ENCODE peak calls at places on chromosomes 16 and 17, in nine cellular contexts. Z is cardiac muscle cell, W is omental fat pad, P is progenitor cell of endocrine pancreas, F is lower leg skin, C is body of pancreas, I is MM.1S, U is neural crest cell, G is BE2C. D is an unnamed sample.

GRCh38 chr17:32007463-32008298 is 498 bp downstream of the LRRC37B start:
- DNase-seq in F (no peak), P (peak; percentile 16), G (peak; percentile 30), C (peak; percentile 29), Z (peak; percentile 60), I (peak; percentile 35), W (no peak), U (peak; percentile 41), D (peak; percentile 45)

GRCh38 chr17:31510273-31511175 is 119.0 kb downstream of the RAB11FIP4 start:
- DNase-seq in I (no peak), W (no peak), C (no peak), G (no peak), P (no peak), F (no peak), Z (no peak), U (no peak), D (no peak)

GRCh38 chr16:77782694-77783093 is 5.7 kb upstream of the VAT1L start:
- DNase-seq in Z (no peak), I (no peak), F (no peak), U (no peak), C (no peak), W (no peak), P (no peak), G (no peak), D (no peak)

GRCh38 chr16:3171181-3171854 is 16.7 kb upstream of the OR1F1 start:
- DNase-seq in P (no peak), C (no peak), F (no peak), W (no peak), G (peak; percentile 46), U (no peak), I (peak; percentile 72), Z (no peak), D (peak; percentile 72)

GRCh38 chr16:12094537-12095265 is 118.2 kb downstream of the SNX29 start:
- DNase-seq in Z (no peak), U (no peak), F (no peak), G (no peak), W (no peak), C (no peak), P (no peak), I (no peak), D (no peak)

GRCh38 chr16:62041401-62041800 is 5.2 kb upstream of the CDH8 start:
- DNase-seq in Z (peak; percentile 73), C (no peak), I (no peak), F (no peak), U (peak; percentile 13), P (peak; percentile 12), W (no peak), G (no peak), D (peak; percentile 8)

GRCh38 chr16:54931041-54931756 is 534 bp downstream of the IRX5 start:
- DNase-seq in W (no peak), C (no peak), I (peak; percentile 43), F (no peak), Z (peak; percentile 64), P (peak; percentile 35), U (peak; percentile 43), G (peak; percentile 64), D (no peak)

GRCh38 chr16:9039208-9039607 is 52.2 kb upstream of the HAPSTR1 start:
- DNase-seq in Z (peak; percentile 34), G (no peak), W (no peak), U (no peak), I (no peak), C (no peak), P (no peak), F (no peak), D (peak; percentile 38)

GRCh38 chr17:43043306-43043705 is 18.3 kb downstream of the RND2 start:
- DNase-seq in I (no peak), W (no peak), C (no peak), P (no peak), G (no peak), F (no peak), Z (no peak), U (no peak), D (no peak)

GRCh38 chr16:89918453-89919347 is at the start of gene MC1R:
- DNase-seq in P (peak; percentile 51), U (peak; percentile 59), F (no peak), C (no peak), Z (peak; percentile 63), I (peak; percentile 19), G (peak; percentile 75), W (no peak), D (peak; percentile 58)

GRCh38 chr16:88383401-88384221 is 852 bp downstream of the ZNF469 start:
- DNase-seq in C (peak; percentile 26), G (peak; percentile 40), W (no peak), F (no peak), P (peak; percentile 38), U (peak; percentile 45), Z (peak; percentile 37), I (no peak), D (no peak)

GRCh38 chr16:54434859-54435258 is 148.3 kb upstream of the IRX3 start:
- DNase-seq in U (no peak), Z (no peak), I (no peak), C (no peak), G (no peak), P (no peak), F (no peak), W (no peak), D (no peak)

GRCh38 chr16:73171901-73172619 is 124.1 kb upstream of the ZFHX3 start:
- DNase-seq in P (no peak), Z (no peak), U (no peak), I (no peak), W (no peak), G (no peak), F (no peak), C (no peak), D (no peak)

DNA sequence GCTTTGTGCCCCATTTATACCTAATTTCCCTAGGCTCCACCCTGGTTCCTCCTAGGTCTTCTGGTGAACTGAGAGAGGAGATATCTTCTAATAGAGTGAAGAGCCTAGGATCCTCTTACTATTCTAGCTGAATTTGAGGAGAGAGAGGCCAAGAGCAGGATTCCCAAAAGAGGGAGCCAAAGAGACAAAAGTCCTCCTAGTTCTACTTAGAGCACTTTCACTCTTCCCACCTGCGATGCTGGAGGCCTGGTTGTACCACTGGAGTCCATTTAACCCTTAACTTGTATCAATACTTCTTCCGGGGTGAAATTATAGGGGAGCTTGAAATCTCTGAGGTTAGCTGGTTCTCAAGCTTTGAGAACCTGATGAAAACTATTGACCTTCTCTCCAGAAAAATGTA is 3.4 kb upstream of the SSH2 start:
- DNase-seq in F (no peak), Z (peak; percentile 53), G (no peak), U (no peak), W (no peak), P (no peak), I (no peak), C (no peak), D (no peak)
- TF ChIP-seq CTCF in F (no peak), Z (peak; percentile 59), G (peak; percentile 30), U (no peak), W (no peak), P (no peak), I (no peak), C (no peak), D (no peak)

DNA sequence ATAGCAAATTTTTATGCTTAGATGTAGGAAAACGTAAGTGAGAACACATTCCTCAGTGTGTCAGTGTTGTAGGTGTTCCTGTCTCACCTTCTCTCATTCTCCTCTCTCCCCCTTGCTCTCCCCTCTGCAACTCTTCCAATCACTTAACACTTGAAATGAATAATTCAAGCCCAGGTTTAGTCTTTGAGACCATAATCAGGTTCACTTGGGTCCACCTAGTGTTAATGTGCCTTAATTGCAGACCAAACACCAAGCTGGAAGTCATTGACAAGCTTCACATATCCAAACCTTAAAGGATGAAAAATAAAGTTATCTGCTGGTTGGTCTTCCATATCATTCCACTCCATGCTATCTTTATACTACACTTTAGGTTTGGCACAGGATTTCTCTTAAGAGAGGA is 37.0 kb downstream of the STXBP4 start:
- DNase-seq in P (no peak), I (peak; percentile 24), U (no peak), W (no peak), Z (peak; percentile 6), C (no peak), F (no peak), G (peak; percentile 17), D (peak; percentile 56)
- TF ChIP-seq CTCF in P (peak; percentile 49), I (peak; percentile 43), U (peak; percentile 55), W (no peak), Z (peak; percentile 51), C (peak; percentile 35), F (no peak), G (peak; percentile 59), D (peak; percentile 53)

DNA sequence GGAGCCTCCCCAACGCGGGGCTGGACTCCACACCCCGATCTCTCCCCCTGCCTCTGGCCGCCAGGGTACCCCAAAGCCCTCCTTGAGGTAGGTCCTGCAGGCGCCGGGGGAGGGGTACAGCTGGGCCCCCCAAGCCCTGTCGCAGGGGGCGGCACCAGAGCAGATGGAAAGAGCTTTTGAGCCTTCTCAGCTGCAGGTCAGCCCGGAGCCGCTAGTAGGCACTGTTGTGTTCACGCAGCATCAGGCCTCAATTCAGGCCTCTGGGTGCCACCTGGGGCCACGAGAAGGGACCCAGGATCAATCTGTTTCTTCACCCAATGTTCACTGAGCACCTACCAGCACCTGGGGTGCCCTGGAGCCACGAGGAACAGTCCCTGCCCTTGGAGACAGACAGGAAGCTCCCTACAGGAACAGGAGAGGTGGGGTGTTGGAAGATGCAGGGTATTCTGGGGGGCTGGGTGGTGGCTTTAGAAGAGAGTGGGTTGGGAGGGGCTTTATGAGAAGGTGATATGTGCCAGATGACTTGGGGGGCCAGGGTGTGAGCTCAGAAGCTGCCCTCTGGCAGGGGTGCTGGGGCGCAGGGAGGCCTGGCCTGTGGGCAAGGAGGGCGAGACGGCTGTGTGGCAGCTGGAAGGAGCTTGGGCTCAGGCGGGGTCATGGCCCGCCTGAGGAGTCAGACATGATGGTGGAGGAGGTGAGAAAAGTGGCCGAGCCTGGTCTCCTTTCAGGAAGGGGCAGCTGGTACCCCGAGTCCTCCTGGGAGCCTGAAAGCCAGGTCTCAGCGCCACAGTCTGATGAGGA is 122.0 kb upstream of the GSE1 start:
- DNase-seq in C (peak; percentile 69), F (no peak), I (peak; percentile 16), Z (no peak), W (no peak), P (no peak), U (no peak), G (no peak), D (peak; percentile 66)
- TF ChIP-seq CTCF in C (peak; percentile 85), F (no peak), I (peak; percentile 73), Z (peak; percentile 65), W (no peak), P (peak; percentile 60), U (peak; percentile 59), G (peak; percentile 65), D (peak; percentile 98)

GRCh38 chr17:28896491-28896883 is 1.0 kb downstream of the FLOT2 start:
- DNase-seq in C (no peak), F (no peak), U (no peak), W (no peak), Z (no peak), G (no peak), P (no peak), I (no peak), D (no peak)

GRCh38 chr17:28898261-28898955 is 875 bp upstream of the FLOT2 start:
- DNase-seq in W (no peak), Z (no peak), G (no peak), C (no peak), F (no peak), P (no peak), I (no peak), U (no peak), D (no peak)

GRCh38 chr17:28897769-28898259 is 281 bp upstream of the FLOT2 start:
- DNase-seq in C (peak; percentile 52), P (no peak), I (no peak), U (no peak), W (no peak), Z (no peak), G (no peak), F (no peak), D (no peak)

GRCh38 chr17:28896884-28897768 is at the start of gene FLOT2:
- DNase-seq in I (peak; percentile 59), W (peak; percentile 59), G (peak; percentile 66), F (peak; percentile 73), Z (peak; percentile 83), P (peak; percentile 53), C (peak; percentile 50), U (peak; percentile 53), D (peak; percentile 59)

GRCh38 chr17:28895794-28896447 is 1.6 kb downstream of the FLOT2 start:
- DNase-seq in C (no peak), G (no peak), F (no peak), Z (no peak), I (no peak), U (no peak), W (no peak), P (no peak), D (no peak)
- TF ChIP-seq CTCF in C (no peak), G (no peak), F (no peak), Z (no peak), I (no peak), U (no peak), W (no peak), P (no peak), D (no peak)

D was measured in GM12865.